ENCODE peak calls at places on chromosomes 5 and 9, in nine cellular contexts. D is GM06990; S is CD4-positive, alpha-beta T cell; R is lower leg skin; H is fibroblast of mammary gland; V is H9; C is cardiac fibroblast; I is IMR-90; B is PC-9. M is an unnamed sample.

GRCh38 chr9:27193886-27194285 is 84.9 kb downstream of the TEK start:
- DNase-seq in D (no peak), S (no peak), R (no peak), H (peak; percentile 33), V (no peak), C (no peak), I (peak; percentile 33), B (no peak), M (no peak)

GRCh38 chr5:72378636-72379289 is 58.6 kb downstream of the PTCD2 start:
- DNase-seq in D (no peak), S (no peak), R (no peak), H (peak; percentile 92), V (no peak), C (peak; percentile 95), I (peak; percentile 86), B (peak; percentile 79), M (no peak)

GRCh38 chr5:42691413-42691861 is 65.2 kb upstream of the CCDC152 start:
- DNase-seq in D (no peak), S (no peak), R (no peak), H (peak; percentile 60), V (no peak), C (peak; percentile 55), I (peak; percentile 11), B (peak; percentile 25), M (peak; percentile 44)

GRCh38 chr5:154541553-154541952 is 63.5 kb upstream of the HAND1 start:
- DNase-seq in D (no peak), S (no peak), R (no peak), H (no peak), V (peak; percentile 60), C (no peak), I (no peak), B (no peak), M (no peak)

GRCh38 chr5:59814563-59814872 is 79.0 kb downstream of the PDE4D start:
- DNase-seq in D (no peak), S (no peak), R (no peak), H (no peak), V (no peak), C (no peak), I (no peak), B (no peak), M (no peak)

GRCh38 chr5:68740204-68740910 is 353.5 kb upstream of the SLC30A5 start:
- DNase-seq in D (no peak), S (no peak), R (no peak), H (no peak), V (no peak), C (no peak), I (no peak), B (no peak), M (no peak)

GRCh38 chr9:134455951-134456739 is 129.9 kb downstream of the RXRA start:
- DNase-seq in D (no peak), S (peak; percentile 72), R (peak; percentile 96), H (peak; percentile 99), V (no peak), C (peak; percentile 98), I (peak; percentile 99), B (peak; percentile 51), M (peak; percentile 84)

GRCh38 chr9:134562146-134562753 is 79.4 kb upstream of the COL5A1 start:
- DNase-seq in D (no peak), S (no peak), R (peak; percentile 61), H (no peak), V (no peak), C (no peak), I (peak; percentile 75), B (no peak), M (no peak)

GRCh38 chr9:113504725-113505590 is 41.4 kb downstream of the RGS3 start:
- DNase-seq in D (no peak), S (no peak), R (no peak), H (peak; percentile 38), V (no peak), C (peak; percentile 42), I (no peak), B (no peak), M (no peak)

GRCh38 chr5:16600397-16600796 is 16.4 kb downstream of the RETREG1 start:
- DNase-seq in D (no peak), S (no peak), R (no peak), H (peak; percentile 55), V (no peak), C (peak; percentile 42), I (no peak), B (no peak), M (peak; percentile 61)

DNA sequence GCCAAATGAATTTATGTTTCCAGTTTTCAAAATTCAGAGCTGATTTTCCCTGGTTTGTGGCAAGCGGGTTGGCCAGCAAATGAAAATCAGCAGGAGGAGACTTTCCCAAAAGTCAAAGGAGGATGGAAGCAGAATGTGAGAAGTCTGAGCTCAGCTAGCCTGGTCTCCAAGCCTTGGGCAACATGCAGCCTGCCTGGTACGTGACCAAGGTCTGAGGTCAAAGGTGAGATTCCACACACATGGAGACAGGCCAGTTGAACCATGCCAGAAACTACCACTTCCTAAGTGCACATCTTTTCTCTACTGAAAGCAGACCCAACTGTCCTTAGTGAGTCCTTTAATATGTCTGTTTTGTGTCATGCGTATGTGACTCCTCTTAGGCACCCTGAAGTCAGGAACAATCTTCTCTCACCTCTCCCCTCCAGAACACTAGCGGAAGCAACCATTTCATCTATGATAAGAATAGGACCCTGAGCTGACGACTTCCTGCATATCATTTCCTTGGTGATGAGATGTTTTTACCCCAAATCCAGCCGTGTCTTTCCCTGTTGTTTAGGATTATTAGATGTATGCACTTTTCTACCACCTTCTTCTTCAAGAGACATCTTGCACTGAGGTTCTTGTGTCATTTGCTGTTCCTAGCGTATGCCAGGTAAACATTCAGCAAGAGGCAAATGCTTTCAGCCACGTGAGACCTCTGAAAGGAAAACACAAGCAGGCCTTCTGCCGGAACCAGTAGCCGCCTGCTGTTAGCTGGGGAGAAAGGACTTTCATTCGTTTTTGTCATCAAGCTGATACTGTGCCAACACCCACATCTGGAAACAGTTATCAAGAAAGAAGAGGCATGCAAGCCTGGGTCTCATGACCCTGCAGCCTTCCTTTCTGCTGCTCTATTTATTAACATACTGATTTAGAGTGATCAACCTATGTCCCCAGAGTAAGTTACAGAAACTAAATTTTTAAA is 9.7 kb upstream of the TGFBI start:
- DNase-seq in D (no peak), S (no peak), R (peak; percentile 85), H (peak; percentile 99), V (no peak), C (peak; percentile 98), I (peak; percentile 99), B (no peak), M (peak; percentile 87)
- TF ChIP-seq CTCF in D (no peak), S (no peak), R (no peak), H (peak; percentile 66), V (no peak), C (peak; percentile 55), I (peak; percentile 64), B (no peak), M (peak; percentile 22)

DNA sequence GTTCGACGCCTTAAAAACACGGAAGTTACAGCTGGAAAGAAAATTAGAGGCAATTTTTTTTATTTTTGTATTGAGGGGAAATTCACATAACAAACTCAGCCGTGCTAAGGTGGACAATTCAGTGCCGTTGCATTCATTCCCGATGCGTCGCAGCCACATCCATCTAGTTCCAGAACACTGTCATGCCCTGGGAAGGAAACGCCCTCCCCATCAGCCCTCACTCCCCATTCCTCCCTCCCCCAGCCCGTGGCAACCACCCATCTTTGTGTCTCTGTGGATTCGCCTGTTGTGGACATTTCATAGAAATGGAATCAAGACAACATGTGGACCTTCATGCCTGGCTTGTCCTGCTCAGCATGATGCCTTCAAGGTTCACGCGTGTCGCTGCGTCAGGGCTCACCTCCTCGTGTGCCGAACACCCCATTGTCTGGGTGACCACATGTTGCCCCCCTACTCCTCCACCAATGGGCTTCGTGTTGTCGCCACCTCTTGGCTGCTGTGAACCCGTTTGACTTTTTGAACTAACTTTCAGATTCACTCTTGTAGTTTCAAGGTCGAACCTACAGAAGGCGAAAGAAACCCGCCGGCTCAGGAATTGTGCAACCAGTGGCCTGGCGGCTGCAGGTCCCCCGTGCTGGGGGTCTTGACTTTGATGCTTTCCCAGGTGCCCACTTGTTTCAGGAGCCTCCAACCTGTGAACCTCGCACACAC is 17.4 kb upstream of the CAMSAP1 start:
- DNase-seq in D (no peak), S (no peak), R (no peak), H (peak; percentile 40), V (no peak), C (no peak), I (no peak), B (no peak), M (no peak)
- TF ChIP-seq CTCF in D (peak; percentile 24), S (no peak), R (no peak), H (peak; percentile 14), V (peak; percentile 42), C (no peak), I (no peak), B (no peak), M (peak; percentile 9)

GRCh38 chr5:28014779-28015178 is 976.4 kb upstream of the CDH9 start:
- DNase-seq in D (no peak), S (no peak), R (no peak), H (peak; percentile 6), V (no peak), C (peak; percentile 14), I (no peak), B (peak; percentile 44), M (no peak)
- TF ChIP-seq CTCF in D (peak; percentile 45), S (no peak), R (no peak), H (peak; percentile 36), V (peak; percentile 76), C (peak; percentile 42), I (peak; percentile 15), B (peak; percentile 96), M (peak; percentile 12)

DNA sequence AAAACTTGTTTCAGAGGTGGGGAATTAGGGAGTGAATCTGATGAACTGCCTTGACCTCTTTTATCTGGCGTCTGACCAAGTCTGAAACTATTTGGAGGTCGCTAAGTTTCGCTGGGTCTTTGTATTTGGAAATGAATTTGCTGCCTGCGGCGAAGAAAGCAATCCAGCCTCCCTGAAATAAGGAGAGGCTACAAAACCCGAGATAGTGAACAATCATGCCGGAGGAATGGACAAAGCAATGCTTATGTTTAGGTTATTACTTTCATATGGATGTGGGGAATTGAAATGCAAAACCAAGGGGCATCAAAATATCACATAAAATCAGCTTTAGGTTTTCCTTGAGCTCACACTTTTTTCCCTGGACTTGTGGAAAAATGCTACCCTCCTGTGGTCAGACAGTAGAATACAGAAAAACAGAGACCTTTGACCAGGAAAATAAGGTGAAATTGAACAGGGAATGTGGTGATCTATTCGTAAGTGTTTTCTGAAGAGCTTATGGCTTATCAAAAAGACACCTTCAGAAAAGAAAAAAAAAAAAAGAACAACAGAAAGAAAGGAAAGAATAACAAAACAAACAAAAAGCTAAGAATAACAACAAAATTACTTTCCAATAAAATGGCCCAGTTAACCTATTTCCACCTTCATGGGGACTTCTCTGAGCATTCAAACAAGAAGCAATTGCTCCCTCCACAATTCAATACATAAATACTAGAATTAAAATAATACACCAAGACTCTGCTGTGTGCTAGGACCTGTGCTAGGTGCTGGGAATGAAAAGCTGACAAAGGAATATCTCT is 68.6 kb upstream of the DPYSL3 start:
- DNase-seq in D (no peak), S (no peak), R (no peak), H (peak; percentile 71), V (no peak), C (peak; percentile 80), I (peak; percentile 72), B (no peak), M (no peak)
- TF ChIP-seq CTCF in D (peak; percentile 37), S (no peak), R (no peak), H (peak; percentile 76), V (peak; percentile 86), C (peak; percentile 62), I (peak; percentile 80), B (peak; percentile 75), M (peak; percentile 60)